ENCODE peak calls at places on chromosomes 13 and 19, in four cellular contexts. G is Peyer's patch, Q is suprapubic skin, P is fibroblast of lung. L is an unnamed sample. For H3K4me1, the result is how much of the 10 kb centered on the place peaks cover.

GRCh38 chr13:46633416-46633815 is 80.4 kb downstream of the LRCH1 start:
- DNase-seq in G (no peak), Q (no peak), P (peak), L (no peak)

GRCh38 chr13:43123856-43124255 is 100.5 kb downstream of the DNAJC15 start:
- DNase-seq in G (no peak), Q (no peak), P (no peak), L (no peak)

GRCh38 chr13:33545492-33545891 is 259.9 kb upstream of the STARD13 start:
- DNase-seq in G (no peak), Q (no peak), P (no peak), L (no peak)

GRCh38 chr13:52845334-52845761 is 3.1 kb downstream of the PCDH8 start:
- DNase-seq in G (no peak), Q (no peak), P (no peak), L (no peak)

GRCh38 chr19:10419200-10419645 is 1.1 kb upstream of the PDE4A start:
- DNase-seq in G (no peak), Q (no peak), P (no peak), L (no peak)

GRCh38 chr13:99617474-99618255 is 116.4 kb downstream of the TM9SF2 start:
- DNase-seq in G (no peak), Q (no peak), P (peak), L (peak)

GRCh38 chr13:45122941-45123340 is 2.6 kb downstream of the GTF2F2 start:
- DNase-seq in G (no peak), Q (no peak), P (no peak), L (no peak)

GRCh38 chr19:1924320-1924961 is 16.5 kb upstream of the CSNK1G2 start:
- DNase-seq in G (no peak), Q (no peak), P (no peak), L (no peak)

GRCh38 chr19:12720851-12721655 is 2.7 kb downstream of the TNPO2 start:
- DNase-seq in G (no peak), Q (no peak), P (peak), L (no peak)

GRCh38 chr19:38055040-38055439 is 148.0 kb downstream of the SIPA1L3 start:
- DNase-seq in G (no peak), Q (no peak), P (no peak), L (no peak)

GRCh38 chr13:35157143-35157755 is 215.2 kb downstream of the NBEA start:
- DNase-seq in G (no peak), Q (no peak), P (peak), L (no peak)

GRCh38 chr19:44677019-44677809 is 5.9 kb downstream of the CEACAM19 start:
- DNase-seq in G (no peak), Q (no peak), P (peak), L (no peak)

DNA sequence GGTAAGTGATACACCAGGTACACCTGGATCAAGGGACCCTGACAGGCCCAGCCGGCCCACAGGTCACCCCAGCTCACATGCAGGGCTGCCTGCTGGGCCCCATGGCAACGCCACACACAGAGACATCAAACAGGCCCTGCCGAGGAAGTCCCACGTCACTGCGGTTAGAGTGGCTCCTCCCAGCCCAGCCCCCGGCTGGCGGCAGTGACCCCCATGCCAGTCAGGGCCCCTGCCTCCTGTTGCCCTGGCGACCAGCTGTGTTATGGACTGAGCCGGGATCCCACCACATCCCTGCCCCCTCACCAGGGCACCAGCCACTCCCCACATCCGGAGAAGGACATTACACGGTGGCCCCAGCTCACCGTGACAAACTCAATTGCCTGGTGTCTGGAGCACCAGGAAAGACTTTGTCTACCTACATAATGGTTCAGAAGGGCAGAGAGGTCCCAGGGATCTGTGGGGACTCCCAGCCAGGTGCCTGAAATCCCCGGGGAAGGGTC is 30.4 kb upstream of the NANOS3 start:
- DNase-seq in G (peak), Q (peak), P (peak), L (peak)
- H3K4me1 ChIP-seq in G (under half), Q (half or more), P (under half), L (half or more)

GRCh38 chr19:39406656-39407393 is at the start of gene ZFP36:
- DNase-seq in G (peak), Q (peak), P (peak), L (peak)
- TF ChIP-seq CTCF in G (peak), Q (no peak), P (no peak), L (no peak)

DNA sequence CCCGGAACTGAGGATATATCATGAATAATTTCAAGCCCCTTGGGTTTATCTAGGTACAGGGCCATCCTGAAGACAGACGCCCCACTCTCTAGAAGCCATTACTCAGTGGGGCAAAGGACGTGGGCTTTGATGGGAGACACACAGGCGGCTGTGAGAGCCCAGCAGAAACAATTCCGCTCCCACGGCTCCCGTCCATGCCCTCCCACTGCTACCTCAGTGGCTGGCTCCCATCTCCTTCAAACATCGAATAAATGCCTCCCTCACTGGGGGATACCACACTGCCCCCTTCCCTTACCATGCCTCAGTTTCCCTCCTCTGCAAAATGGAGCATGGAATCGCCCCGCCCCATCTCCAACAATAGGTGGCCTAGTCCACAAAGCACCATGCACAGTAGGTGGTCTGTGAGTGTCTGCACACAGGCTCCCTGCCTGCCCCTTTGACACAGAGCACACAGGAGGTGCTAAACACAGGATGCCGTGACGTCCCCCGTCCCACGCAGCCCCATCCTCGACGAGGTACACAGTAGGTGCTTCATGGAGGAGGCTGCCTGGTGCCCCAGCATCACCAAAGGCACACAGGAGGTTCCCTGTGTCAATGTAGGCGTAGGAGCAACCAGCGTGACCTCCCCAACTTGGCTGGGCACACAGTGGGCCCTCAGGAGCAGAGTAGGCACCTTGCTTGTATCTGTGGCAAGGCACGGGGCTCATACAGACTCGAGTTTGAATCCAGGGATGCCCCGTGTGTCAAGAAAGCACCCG is 46.0 kb downstream of the PTPRS start:
- DNase-seq in G (no peak), Q (no peak), P (no peak), L (no peak)
- H3K4me3 ChIP-seq in G (no peak), Q (peak), P (peak), L (no peak)

DNA sequence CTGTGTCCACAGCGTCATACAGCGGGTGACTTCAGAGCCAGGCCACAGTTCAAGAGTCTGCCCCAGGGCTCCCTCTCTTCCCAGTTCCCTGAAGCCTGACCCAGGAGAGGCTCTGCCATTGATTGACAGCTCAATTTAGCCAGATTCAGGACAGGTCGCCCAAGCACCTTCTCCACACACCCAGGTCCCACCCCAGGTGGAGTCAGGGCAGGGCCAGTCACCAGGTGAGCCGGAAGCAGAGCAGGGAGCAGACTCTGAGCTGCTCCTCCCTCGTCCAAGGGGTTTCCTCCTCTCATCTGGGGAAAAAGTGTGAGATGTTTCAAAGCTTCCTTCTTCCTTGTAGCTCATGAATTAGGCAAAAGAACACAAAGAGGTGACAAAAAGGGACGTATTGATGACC is 5.6 kb downstream of the CEACAM7 start:
- DNase-seq in G (no peak), Q (no peak), P (no peak), L (no peak)
- H3K4me1 ChIP-seq in G (under half), Q (under half), P (under half), L (under half)

DNA sequence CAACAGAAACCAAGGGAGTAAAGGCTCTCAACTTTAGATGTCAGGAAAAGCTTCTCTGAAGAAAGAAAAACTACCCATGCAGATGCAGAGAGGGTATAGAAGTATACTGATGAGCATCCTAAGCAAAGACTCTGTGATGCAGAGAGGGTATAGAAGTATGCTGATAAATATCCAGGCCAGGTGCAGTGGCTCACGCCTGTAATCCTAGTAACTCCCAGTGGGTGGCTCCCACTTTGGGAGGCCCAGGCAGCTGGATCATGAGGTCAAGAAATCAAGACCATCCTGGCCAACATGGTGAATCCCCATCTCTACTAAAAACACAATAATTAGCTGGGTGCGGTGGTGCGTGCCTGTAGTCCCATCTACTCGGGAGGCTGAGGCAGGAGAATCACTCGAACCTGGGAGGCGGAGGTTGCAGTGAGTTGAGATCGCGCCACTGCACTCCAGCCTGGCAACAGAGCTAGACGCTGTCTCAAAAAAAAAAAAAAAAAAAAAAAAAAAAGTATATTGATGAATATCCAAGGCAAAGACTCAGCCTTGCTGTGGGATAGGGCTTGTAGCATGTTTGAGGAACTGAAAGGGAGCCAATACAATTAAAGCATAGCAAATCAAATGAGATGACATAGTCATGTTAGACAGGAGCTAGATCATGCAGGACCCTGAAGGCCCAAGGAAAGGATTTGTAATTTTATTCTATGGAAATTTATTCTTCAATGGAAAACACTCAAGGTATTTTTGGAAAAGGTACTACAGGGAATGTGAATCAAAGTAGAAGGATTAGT is 14.9 kb downstream of the UBL3 start:
- DNase-seq in G (no peak), Q (no peak), P (no peak), L (no peak)
- TF ChIP-seq CTCF in G (no peak), Q (no peak), P (no peak), L (no peak)

DNA sequence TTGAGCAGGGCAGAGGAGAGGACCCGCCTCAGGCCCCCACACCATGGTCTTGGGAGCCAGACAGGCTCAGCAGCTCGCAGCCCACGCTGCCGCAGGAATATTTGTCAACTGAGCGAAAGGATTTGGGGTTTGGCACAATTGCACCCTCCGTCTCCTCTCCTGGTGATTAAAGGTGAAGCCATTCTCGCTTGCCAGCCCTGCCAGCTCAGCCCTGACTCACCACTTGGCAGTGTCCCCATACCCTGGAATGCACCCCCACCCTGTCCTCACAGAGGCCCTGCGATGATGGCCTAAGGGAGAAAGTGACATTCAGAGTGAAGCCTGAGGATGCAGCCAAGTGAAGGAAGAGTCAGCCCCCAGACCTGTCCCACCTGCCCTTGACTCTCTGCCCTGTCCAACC is 18.8 kb downstream of the CYTH2 start:
- DNase-seq in G (no peak), Q (no peak), P (peak), L (no peak)
- H3K4me3 ChIP-seq in G (no peak), Q (no peak), P (no peak), L (no peak)